ENCODE peak calls at places on chromosome 17, in six cellular contexts. I, N, A, G, R and O are unnamed samples.

GRCh38 chr17:79915850-79916430 is 76.7 kb upstream of the CBX4 start:
- DNase-seq in A (peak), I (peak), N (no peak), R (no peak), G (peak), O (peak)

GRCh38 chr17:17779015-17779611 is 57.7 kb downstream of the SREBF1 start:
- DNase-seq in A (no peak), G (no peak), N (no peak), I (no peak), R (no peak), O (no peak)

GRCh38 chr17:45274033-45274432 is 12.1 kb upstream of the SPATA32 start:
- DNase-seq in R (no peak), I (no peak), N (no peak), A (no peak), G (no peak), O (no peak)

GRCh38 chr17:3556905-3557767 is 476 bp downstream of the TRPV3 start:
- DNase-seq in R (no peak), G (no peak), A (no peak), N (no peak), I (no peak), O (no peak)

GRCh38 chr17:12859520-12859919 is 70.2 kb downstream of the ARHGAP44 start:
- DNase-seq in G (no peak), A (no peak), R (peak), N (no peak), I (peak), O (no peak)

GRCh38 chr17:79993390-79994221 is 42.1 kb downstream of the TBC1D16 start:
- DNase-seq in A (peak), N (no peak), I (peak), R (no peak), G (peak), O (peak)

GRCh38 chr17:62735027-62735651 is 73.0 kb downstream of the MARCHF10 start:
- DNase-seq in N (no peak), A (no peak), R (no peak), I (no peak), G (peak), O (no peak)

GRCh38 chr17:78729636-78730035 is 52.4 kb downstream of the CYTH1 start:
- DNase-seq in I (no peak), R (no peak), N (no peak), G (no peak), A (no peak), O (no peak)

GRCh38 chr17:17445925-17446665 is 30.7 kb upstream of the MED9 start:
- DNase-seq in R (no peak), N (no peak), A (no peak), G (peak), I (peak), O (no peak)

GRCh38 chr17:77893144-77894044 is 65.1 kb upstream of the TNRC6C start:
- DNase-seq in N (no peak), G (no peak), R (no peak), I (no peak), A (peak), O (no peak)

GRCh38 chr17:35087731-35088646 is 24.5 kb upstream of the RFFL start:
- DNase-seq in I (peak), G (peak), N (no peak), R (no peak), A (peak), O (no peak)

GRCh38 chr17:59353106-59353854 is 21.8 kb downstream of the YPEL2 start:
- DNase-seq in R (no peak), N (no peak), I (no peak), G (no peak), A (no peak), O (no peak)

GRCh38 chr17:68693466-68693865 is 92.3 kb upstream of the FAM20A start:
- DNase-seq in R (no peak), I (no peak), N (no peak), G (no peak), A (no peak), O (no peak)

GRCh38 chr17:46000757-46001156 is 1.7 kb downstream of the STH start:
- DNase-seq in N (no peak), I (no peak), G (no peak), A (no peak), R (no peak), O (no peak)

GRCh38 chr17:46212634-46213435 is 19.6 kb upstream of the KANSL1 start:
- DNase-seq in N (peak), A (peak), R (no peak), I (peak), G (peak), O (peak)

GRCh38 chr17:12085076-12085949 is 64.6 kb downstream of the MAP2K4 start:
- DNase-seq in N (no peak), G (no peak), R (no peak), A (no peak), I (no peak), O (no peak)

GRCh38 chr17:80182845-80183223 is 13.0 kb downstream of the CARD14 start:
- DNase-seq in R (no peak), I (no peak), N (no peak), A (no peak), G (no peak), O (no peak)

GRCh38 chr17:46136820-46137219 is 56.4 kb downstream of the KANSL1 start:
- DNase-seq in G (no peak), N (no peak), A (no peak), I (no peak), R (no peak), O (no peak)

GRCh38 chr17:66272699-66273390 is 29.6 kb upstream of the PRKCA start:
- DNase-seq in A (no peak), G (peak), N (no peak), R (no peak), I (peak), O (no peak)

GRCh38 chr17:14197582-14197981 is 39.1 kb downstream of the CDRT15 start:
- DNase-seq in G (no peak), N (no peak), R (no peak), I (no peak), A (no peak), O (no peak)

GRCh38 chr17:9363440-9364350 is 211.9 kb downstream of the STX8 start:
- DNase-seq in G (no peak), A (no peak), R (no peak), N (no peak), I (peak), O (no peak)

GRCh38 chr17:2700491-2701141 is 10.9 kb downstream of the CLUH start:
- DNase-seq in R (no peak), I (no peak), A (no peak), N (no peak), G (no peak), O (no peak)

GRCh38 chr17:8004899-8005298 is 2.5 kb downstream of the GUCY2D start:
- DNase-seq in R (no peak), A (no peak), N (no peak), I (peak), G (no peak), O (no peak)

GRCh38 chr17:18246880-18247612 is 11.5 kb downstream of the FLII start:
- DNase-seq in G (peak), I (peak), N (no peak), A (peak), R (no peak), O (peak)

GRCh38 chr17:82322526-82323453 is 5.4 kb upstream of the CD7 start:
- DNase-seq in N (no peak), A (no peak), G (no peak), R (no peak), I (no peak), O (no peak)

GRCh38 chr17:63439682-63440081 is 6.4 kb downstream of the CYB561 start:
- DNase-seq in G (no peak), R (no peak), I (peak), N (no peak), A (no peak), O (no peak)

GRCh38 chr17:5911919-5912318 is 158.3 kb upstream of the WSCD1 start:
- DNase-seq in N (no peak), R (no peak), G (no peak), I (no peak), A (no peak), O (no peak)

DNA sequence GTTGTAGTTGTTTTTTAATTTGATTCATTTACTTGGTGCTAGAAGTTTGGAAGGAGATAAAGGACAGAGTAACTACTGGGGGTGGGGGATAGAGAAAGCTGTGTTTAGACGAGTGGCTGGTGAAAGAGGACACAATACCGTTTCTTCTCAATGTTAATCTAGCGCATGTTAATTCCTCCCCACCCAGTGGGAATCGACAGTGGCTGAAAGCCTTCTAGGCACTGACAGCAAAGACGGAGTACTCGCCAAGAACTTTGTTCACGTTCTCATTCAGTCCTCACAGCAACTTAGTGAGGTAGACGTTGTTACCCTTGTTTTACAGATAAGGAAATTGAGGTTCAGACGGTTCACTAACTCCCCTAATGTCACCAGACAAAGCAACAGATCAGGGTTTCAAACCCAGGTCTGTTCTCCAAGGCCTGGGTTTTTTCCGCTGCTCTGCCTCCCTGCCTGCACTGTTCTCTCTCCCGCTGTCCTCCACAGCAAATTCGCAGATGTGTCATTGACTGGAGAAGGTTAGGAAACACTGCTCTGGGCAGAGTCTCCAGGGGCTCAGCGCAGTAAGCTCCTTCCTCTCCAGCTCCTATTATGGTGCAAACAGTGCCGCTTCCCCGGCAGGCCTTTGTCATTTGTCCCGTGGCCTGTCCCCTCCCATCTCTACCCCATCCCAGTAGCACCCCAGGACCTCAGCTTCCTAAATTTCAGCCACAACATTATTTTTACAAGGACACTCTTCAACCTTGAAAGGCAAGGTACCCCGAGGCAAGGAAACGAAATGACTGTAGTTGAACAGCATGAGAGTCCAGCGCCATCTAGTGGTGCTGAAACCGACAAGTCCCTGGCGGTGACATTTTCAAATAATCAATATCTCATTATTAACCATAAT is 16.9 kb downstream of the MRPS23 start:
- DNase-seq in G (peak), A (peak), N (peak), I (peak), R (no peak), O (peak)
- H2AFZ ChIP-seq in G (no peak), A (no peak), N (peak), I (peak), R (peak), O (peak)

GRCh38 chr17:76018801-76019200 is 8.3 kb downstream of the EVPL start:
- DNase-seq in A (no peak), R (no peak), N (no peak), I (no peak), G (no peak), O (no peak)

GRCh38 chr17:76014925-76015261 is 12.2 kb downstream of the EVPL start:
- DNase-seq in N (no peak), G (no peak), R (no peak), I (no peak), A (no peak), O (no peak)

GRCh38 chr17:76019830-76020467 is 7.2 kb downstream of the EVPL start:
- DNase-seq in R (no peak), A (peak), G (no peak), N (no peak), I (no peak), O (no peak)

GRCh38 chr17:76017481-76018339 is 9.4 kb downstream of the EVPL start:
- DNase-seq in N (no peak), R (no peak), A (no peak), I (no peak), G (no peak), O (no peak)

GRCh38 chr17:76018340-76018680 is 8.8 kb downstream of the EVPL start:
- DNase-seq in G (no peak), I (no peak), A (no peak), N (no peak), R (no peak), O (no peak)
- H2AFZ ChIP-seq in G (no peak), I (no peak), A (no peak), N (no peak), R (no peak), O (no peak)

GRCh38 chr17:48542956-48543853 is 1.7 kb downstream of the HOXB2 start:
- DNase-seq in A (no peak), G (no peak), I (peak), N (no peak), R (no peak), O (peak)

GRCh38 chr17:48540213-48540612 is 4.7 kb downstream of the HOXB2 start:
- DNase-seq in G (no peak), N (no peak), I (peak), A (no peak), R (no peak), O (no peak)

GRCh38 chr17:48542114-48542955 is 2.6 kb downstream of the HOXB2 start:
- DNase-seq in I (peak), N (no peak), G (no peak), R (no peak), A (no peak), O (peak)

GRCh38 chr17:48541036-48541573 is 3.8 kb downstream of the HOXB2 start:
- DNase-seq in A (no peak), G (no peak), R (no peak), N (no peak), I (peak), O (no peak)

DNA sequence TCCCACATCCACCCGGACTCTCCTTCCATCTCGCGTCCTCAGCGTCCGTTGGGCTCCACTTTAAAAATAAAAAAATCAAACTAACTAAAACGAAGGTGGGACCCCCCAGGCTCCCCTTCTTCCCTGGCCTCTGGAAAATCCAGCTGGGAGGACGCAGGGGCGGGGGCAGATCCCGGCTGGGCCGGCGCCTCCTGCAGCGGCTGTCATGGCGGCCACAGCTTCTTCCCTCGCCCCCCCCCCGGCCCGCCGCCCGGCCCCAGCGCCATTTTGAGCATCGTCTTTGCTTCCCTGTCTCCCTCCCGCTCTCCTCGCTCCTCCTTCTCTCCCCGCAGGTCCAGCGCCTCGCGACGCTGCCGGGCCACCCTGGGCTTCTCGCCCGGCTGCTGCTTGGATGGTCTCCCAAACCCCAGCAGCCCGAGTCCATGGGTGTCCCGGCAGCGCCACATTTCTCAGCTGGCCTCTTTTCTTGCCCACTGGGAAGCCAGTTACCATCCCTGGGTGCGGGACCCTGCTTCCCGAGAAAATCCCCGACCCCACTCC is 3.3 kb downstream of the HOXB2 start:
- DNase-seq in A (no peak), N (no peak), I (peak), R (no peak), G (no peak), O (peak)
- H2AFZ ChIP-seq in A (no peak), N (peak), I (peak), R (peak), G (no peak), O (peak)

DNA sequence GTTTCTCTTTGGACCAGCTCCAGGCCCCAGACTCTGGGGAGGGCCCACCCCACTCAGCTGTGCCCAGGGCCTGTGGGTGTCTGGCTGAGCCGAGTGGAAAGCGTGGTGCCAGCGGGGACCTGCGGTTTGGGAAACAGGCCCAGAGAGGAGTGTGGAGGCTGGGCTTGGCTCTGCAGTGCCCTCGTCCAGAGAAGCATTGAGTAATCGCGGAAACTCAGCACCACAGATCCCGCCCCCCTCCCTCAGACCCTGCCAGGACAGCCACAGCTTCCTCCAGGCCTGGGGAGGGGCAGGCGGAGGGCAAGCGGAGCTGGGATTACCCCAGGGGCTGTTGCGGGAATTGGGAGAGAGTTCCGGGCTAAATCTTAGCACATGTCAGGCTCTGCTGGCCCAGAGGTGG is 14.6 kb upstream of the PITPNA start:
- DNase-seq in G (no peak), A (no peak), N (no peak), I (peak), R (no peak), O (no peak)
- H2AFZ ChIP-seq in G (no peak), A (no peak), N (no peak), I (peak), R (peak), O (no peak)

DNA sequence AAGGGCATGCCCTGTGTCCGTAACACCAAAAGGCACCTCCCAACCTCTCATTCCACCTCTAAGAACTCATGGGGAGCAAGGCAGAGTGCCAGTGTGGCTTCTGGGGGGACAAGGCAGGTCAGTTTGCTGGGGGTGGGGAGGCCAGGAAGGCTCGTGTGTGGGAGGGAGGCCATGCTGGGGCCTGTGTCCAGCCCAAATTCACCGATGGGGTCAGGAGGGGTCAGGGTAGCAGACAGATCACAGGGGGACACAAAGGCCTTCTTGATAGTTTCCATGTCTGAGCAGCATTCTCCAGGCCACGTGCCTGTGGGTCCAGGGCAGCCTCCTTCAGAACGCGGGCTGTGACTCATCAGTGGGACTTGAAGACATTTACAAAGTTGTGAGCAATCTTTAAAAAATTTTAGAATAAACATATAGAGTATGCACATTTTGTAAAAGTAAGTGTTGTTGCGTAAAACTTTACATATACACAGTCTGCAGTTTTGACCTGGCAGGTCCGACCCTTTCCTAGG is 20.9 kb downstream of the SPACA3 start:
- DNase-seq in R (no peak), A (no peak), G (peak), N (no peak), I (peak), O (no peak)
- H2AFZ ChIP-seq in R (no peak), A (no peak), G (no peak), N (no peak), I (peak), O (no peak)

GRCh38 chr17:41959336-41960095 is 7.1 kb upstream of the CNP start:
- DNase-seq in G (peak), I (peak), N (peak), A (peak), R (no peak), O (peak)

GRCh38 chr17:41956522-41956921 is 10.1 kb upstream of the CNP start:
- DNase-seq in N (no peak), G (no peak), I (no peak), R (no peak), A (no peak), O (no peak)

GRCh38 chr17:41957058-41957868 is 9.3 kb upstream of the CNP start:
- DNase-seq in N (no peak), R (no peak), G (no peak), A (no peak), I (peak), O (peak)

GRCh38 chr17:41957869-41958231 is 8.7 kb upstream of the CNP start:
- DNase-seq in A (no peak), R (no peak), I (no peak), N (no peak), G (no peak), O (no peak)

GRCh38 chr17:41959030-41959335 is 7.6 kb upstream of the CNP start:
- DNase-seq in G (no peak), I (peak), R (no peak), A (no peak), N (no peak), O (no peak)
- H2AFZ ChIP-seq in G (no peak), I (peak), R (no peak), A (no peak), N (no peak), O (no peak)

GRCh38 chr17:29241015-29241963 is 5.4 kb upstream of the CRYBA1 start:
- DNase-seq in N (peak), I (peak), G (peak), A (peak), R (no peak), O (peak)

GRCh38 chr17:29235904-29236303 is 10.8 kb upstream of the CRYBA1 start:
- DNase-seq in A (no peak), N (no peak), G (no peak), I (no peak), R (no peak), O (no peak)

GRCh38 chr17:29240477-29240876 is 6.2 kb upstream of the CRYBA1 start:
- DNase-seq in R (no peak), I (peak), N (no peak), A (no peak), G (no peak), O (peak)

GRCh38 chr17:29238133-29238850 is 8.4 kb upstream of the CRYBA1 start:
- DNase-seq in R (no peak), N (no peak), A (no peak), G (no peak), I (peak), O (no peak)

GRCh38 chr17:29237476-29238132 is 9.1 kb upstream of the CRYBA1 start:
- DNase-seq in A (no peak), I (peak), G (peak), N (no peak), R (no peak), O (no peak)
- H2AFZ ChIP-seq in A (no peak), I (peak), G (no peak), N (no peak), R (no peak), O (no peak)

GRCh38 chr17:61474934-61475333 is 22.7 kb downstream of the TBX4 start:
- DNase-seq in N (no peak), I (no peak), R (no peak), G (no peak), A (no peak), O (no peak)
- H2AFZ ChIP-seq in N (no peak), I (peak), R (no peak), G (no peak), A (no peak), O (no peak)

GRCh38 chr17:72387487-72387886 is 266.7 kb downstream of the SOX9 start:
- DNase-seq in A (no peak), N (no peak), G (peak), I (peak), R (no peak), O (no peak)
- H2AFZ ChIP-seq in A (no peak), N (no peak), G (no peak), I (peak), R (no peak), O (no peak)

DNA sequence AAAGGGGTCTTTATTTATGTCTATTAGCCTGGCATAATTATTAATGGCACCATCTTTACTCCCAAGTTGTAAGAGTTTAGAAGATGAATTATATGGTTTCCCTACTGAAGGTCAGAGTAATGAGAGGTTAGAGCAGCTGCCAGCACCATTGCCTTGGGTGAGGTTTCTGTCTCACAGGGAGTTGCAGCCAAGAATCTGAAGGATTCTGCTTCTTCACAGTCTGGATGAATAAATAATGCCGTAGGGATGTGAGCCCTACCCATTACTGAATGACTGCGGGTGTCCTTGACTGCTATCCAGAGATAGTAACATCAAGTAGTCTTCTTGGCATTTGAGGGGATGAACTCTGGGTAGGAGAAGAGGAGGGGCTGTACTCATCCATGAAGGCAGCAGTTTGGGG is 52.8 kb upstream of the SMIM36 start:
- DNase-seq in G (no peak), I (no peak), N (no peak), R (no peak), A (no peak), O (no peak)
- H2AFZ ChIP-seq in G (no peak), I (peak), N (no peak), R (no peak), A (no peak), O (no peak)